ENCODE peak calls at places on chromosomes 12 and 14, in ten cellular contexts. T is stimulated activated CD8-positive, alpha-beta memory T cell treated with anti-CD3 and anti-CD28 coated beads, Interleukin-2, amount 100 ng/mL, for 1 hour; E is adipocyte; O is dorsolateral prefrontal cortex; V is psoas muscle; S is ovary; D is GM13977; P is myocyte; Z is NCI-H146; J is Calu3. U is an unnamed sample.

GRCh38 chr14:60679566-60680258 is 30.4 kb upstream of the SIX1 start:
- DNase-seq in T (no peak), E (no peak), O (no peak), V (no peak), S (no peak), D (no peak), P (no peak), Z (no peak), J (no peak), U (no peak)

GRCh38 chr12:113697646-113698504 is 226.2 kb upstream of the LHX5 start:
- DNase-seq in T (no peak), E (no peak), O (no peak), V (no peak), S (no peak), D (no peak), P (no peak), Z (no peak), J (no peak), U (no peak)

GRCh38 chr14:99349721-99350495 is 77.9 kb upstream of the BCL11B start:
- DNase-seq in T (no peak), E (no peak), O (no peak), V (no peak), S (no peak), D (no peak), P (no peak), Z (no peak), J (no peak), U (no peak)

GRCh38 chr14:94850332-94851211 is 80.7 kb upstream of the GSC start:
- DNase-seq in T (no peak), E (no peak), O (no peak), V (no peak), S (no peak), D (no peak), P (no peak), Z (no peak), J (no peak), U (no peak)

GRCh38 chr12:68236421-68237059 is 10.9 kb upstream of the IL26 start:
- DNase-seq in T (no peak), E (peak), O (no peak), V (no peak), S (no peak), D (peak), P (peak), Z (peak), J (peak), U (no peak)

GRCh38 chr12:25755681-25756260 is 202.7 kb upstream of the LMNTD1 start:
- DNase-seq in T (no peak), E (no peak), O (no peak), V (no peak), S (no peak), D (no peak), P (no peak), Z (no peak), J (no peak), U (no peak)

GRCh38 chr14:99809376-99809775 is 16.2 kb downstream of the EML1 start:
- DNase-seq in T (no peak), E (peak), O (no peak), V (peak), S (peak), D (no peak), P (no peak), Z (no peak), J (no peak), U (no peak)

GRCh38 chr12:8773456-8773855 is 49.0 kb upstream of the A2ML1 start:
- DNase-seq in T (no peak), E (no peak), O (no peak), V (no peak), S (no peak), D (no peak), P (no peak), Z (no peak), J (no peak), U (no peak)

GRCh38 chr12:125853670-125854069 is 788.4 kb downstream of the AACS start:
- DNase-seq in T (no peak), E (no peak), O (no peak), V (no peak), S (no peak), D (no peak), P (peak), Z (no peak), J (no peak), U (no peak)

U was measured in cortex of kidney.